ENCODE peak calls at places on chromosomes 2 and 18, in five cellular contexts. M, W, U, S and X are unnamed samples.

GRCh38 chr2:108911807-108912628 is 77.0 kb downstream of the EDAR start:
- DNase-seq in W (no peak), S (no peak), U (no peak), M (no peak), X (no peak)

GRCh38 chr2:205857532-205857931 is 175.2 kb downstream of the NRP2 start:
- DNase-seq in S (no peak), W (no peak), M (no peak), U (no peak), X (no peak)

GRCh38 chr2:127093648-127094210 is 13.2 kb downstream of the BIN1 start:
- DNase-seq in U (no peak), S (peak), M (no peak), W (no peak), X (no peak)

GRCh38 chr18:37499008-37499407 is 66.6 kb downstream of the CELF4 start:
- DNase-seq in S (no peak), U (no peak), M (no peak), W (no peak), X (no peak)

GRCh38 chr18:63648241-63648640 is 4.2 kb upstream of the SERPINB4 start:
- DNase-seq in M (peak), W (no peak), U (peak), S (no peak), X (no peak)

GRCh38 chr2:181123798-181124217 is 143.4 kb downstream of the UBE2E3 start:
- DNase-seq in U (peak), M (no peak), S (no peak), W (no peak), X (no peak)

GRCh38 chr18:77374106-77374505 is 124.5 kb downstream of the GALR1 start:
- DNase-seq in W (no peak), U (no peak), M (no peak), S (no peak), X (no peak)

GRCh38 chr2:233489666-233490065 is 76.9 kb downstream of the USP40 start:
- DNase-seq in S (no peak), U (peak), M (peak), W (no peak), X (no peak)

GRCh38 chr2:100254646-100255210 is 67.6 kb downstream of the LONRF2 start:
- DNase-seq in U (no peak), M (no peak), W (no peak), S (no peak), X (no peak)

GRCh38 chr2:236871500-236872001 is 214.1 kb upstream of the COPS8 start:
- DNase-seq in U (peak), M (peak), W (no peak), S (no peak), X (peak)

GRCh38 chr2:40230717-40231300 is 221.1 kb downstream of the SLC8A1 start:
- DNase-seq in W (no peak), M (no peak), U (no peak), S (no peak), X (no peak)

GRCh38 chr2:178190938-178191910 is 3.1 kb upstream of the OSBPL6 start:
- DNase-seq in W (no peak), S (no peak), U (no peak), M (no peak), X (no peak)

GRCh38 chr2:191049728-191050639 is 36.0 kb upstream of the STAT1 start:
- DNase-seq in S (no peak), W (no peak), U (peak), M (peak), X (peak)

GRCh38 chr18:58792086-58792485 is 72.6 kb upstream of the ZNF532 start:
- DNase-seq in U (no peak), W (no peak), M (no peak), S (no peak), X (no peak)

GRCh38 chr2:216066255-216066654 is 15.4 kb downstream of the PECR start:
- DNase-seq in W (no peak), S (no peak), U (peak), M (peak), X (peak)

GRCh38 chr18:23689616-23690504 is 607 bp downstream of the LAMA3 start:
- DNase-seq in U (no peak), W (no peak), S (peak), M (no peak), X (no peak)

DNA sequence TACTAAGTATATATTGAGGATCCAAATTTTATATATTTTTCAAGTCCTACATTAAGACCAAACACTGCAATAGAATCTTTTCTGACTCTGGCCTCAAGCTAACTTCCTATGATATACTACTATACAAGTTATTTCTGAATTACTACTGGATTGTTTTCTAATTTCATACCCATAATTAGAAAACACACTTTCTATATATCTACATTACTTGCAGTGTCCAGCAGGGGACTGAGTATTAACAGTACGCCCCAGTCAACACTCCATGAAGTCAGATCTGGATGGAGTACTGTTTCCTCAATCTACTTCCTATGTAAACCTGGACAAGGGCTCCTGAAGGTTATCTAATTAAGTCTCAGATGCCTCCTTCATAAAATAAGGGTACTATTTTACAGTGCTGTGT is 26.5 kb downstream of the RMP24 start:
- DNase-seq in W (no peak), M (no peak), U (no peak), S (no peak), X (no peak)
- TF ChIP-seq CTCF in W (peak), M (peak), U (peak), S (no peak), X (peak)

GRCh38 chr2:208268553-208268952 is 2.5 kb downstream of the PIKFYVE start:
- DNase-seq in S (no peak), M (no peak), W (no peak), U (no peak), X (no peak)

GRCh38 chr2:208265807-208266640 is at the start of gene PIKFYVE:
- DNase-seq in M (peak), U (peak), S (peak), W (peak), X (peak)

GRCh38 chr2:208265371-208265806 is 666 bp upstream of the PIKFYVE start:
- DNase-seq in M (peak), U (peak), S (no peak), W (no peak), X (no peak)

GRCh38 chr2:208266641-208267335 is 733 bp downstream of the PIKFYVE start:
- DNase-seq in M (peak), W (no peak), S (no peak), U (peak), X (no peak)

DNA sequence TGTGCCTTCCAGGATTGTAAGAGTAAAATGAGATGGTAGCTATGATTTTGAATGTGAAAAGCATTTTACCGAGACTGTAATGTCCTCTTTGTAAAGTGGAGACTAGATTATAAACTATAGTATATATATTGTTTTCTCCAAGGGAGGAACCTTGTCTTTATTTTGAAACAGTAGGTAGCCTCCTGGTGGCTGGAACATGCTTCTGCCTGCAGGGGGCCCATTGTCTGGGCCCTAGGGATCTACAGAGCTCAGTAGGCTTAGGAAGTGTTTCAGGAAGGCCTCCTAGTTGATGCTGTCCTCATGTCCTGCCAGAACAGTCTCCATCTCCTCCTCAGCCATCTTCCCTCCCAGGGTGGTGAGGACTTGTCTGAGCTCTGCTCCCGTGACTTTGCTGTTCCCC is 3.0 kb downstream of the PIKFYVE start:
- DNase-seq in S (no peak), U (no peak), M (no peak), W (no peak), X (no peak)
- TF ChIP-seq CTCF in S (no peak), U (no peak), M (peak), W (no peak), X (no peak)

GRCh38 chr2:70959271-70959761 is 19.1 kb upstream of the ANKRD53 start:
- DNase-seq in M (no peak), W (no peak), U (no peak), S (no peak), X (no peak)

GRCh38 chr2:70961648-70961994 is 16.8 kb upstream of the ANKRD53 start:
- DNase-seq in S (no peak), W (no peak), M (no peak), U (no peak), X (no peak)

GRCh38 chr2:70960833-70961647 is 17.4 kb upstream of the ANKRD53 start:
- DNase-seq in W (no peak), S (peak), M (no peak), U (no peak), X (no peak)

GRCh38 chr2:70958759-70959158 is 19.7 kb upstream of the ANKRD53 start:
- DNase-seq in U (no peak), M (no peak), W (no peak), S (no peak), X (no peak)

DNA sequence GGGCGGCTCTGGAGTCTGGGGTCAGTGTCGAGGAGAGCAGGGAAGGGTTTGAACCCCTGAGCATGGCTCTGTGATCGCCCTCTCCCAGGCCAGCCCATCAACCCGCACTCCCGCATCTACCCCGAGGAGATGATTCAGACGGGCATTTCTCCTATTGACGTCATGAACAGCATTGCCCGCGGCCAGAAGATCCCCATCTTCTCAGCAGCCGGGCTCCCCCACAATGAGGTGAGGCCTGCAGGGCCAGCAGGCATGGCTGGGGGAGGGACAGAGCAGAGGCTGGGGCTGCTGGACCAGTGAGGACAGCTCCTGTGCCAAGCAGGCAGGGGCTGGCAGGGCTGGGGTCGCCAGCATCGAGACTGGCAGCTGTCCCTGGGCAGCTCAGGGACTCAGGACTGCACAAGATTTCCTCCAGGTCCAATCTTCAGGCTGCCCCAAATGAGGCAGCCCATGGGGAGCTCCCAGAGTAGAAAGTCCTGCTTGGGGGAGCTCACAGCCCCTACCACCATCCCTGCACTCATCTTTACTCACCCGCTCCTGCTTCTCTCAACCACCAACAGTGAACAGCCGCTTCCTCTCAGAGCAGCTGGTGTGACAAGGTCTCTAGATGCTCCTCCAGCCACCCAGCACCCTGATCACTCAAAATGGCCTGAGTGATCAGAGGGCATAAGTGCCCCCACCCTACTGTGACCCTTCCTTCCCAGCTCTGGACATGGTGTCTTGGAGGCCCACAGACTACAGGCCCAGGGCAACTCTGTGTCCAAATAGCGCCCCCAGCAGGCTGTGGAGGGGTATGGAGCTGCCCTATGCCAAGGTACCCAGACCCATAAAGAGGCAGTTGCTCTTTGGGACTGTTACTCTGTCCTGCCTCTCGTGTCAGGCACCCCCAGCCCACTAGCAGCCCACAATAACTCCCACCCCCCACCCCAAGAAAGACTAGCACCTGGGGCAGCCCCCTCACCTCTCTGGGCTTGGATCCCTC is 18.3 kb upstream of the ANKRD53 start:
- DNase-seq in W (no peak), U (no peak), M (no peak), S (no peak), X (no peak)
- TF ChIP-seq CTCF in W (no peak), U (no peak), M (no peak), S (no peak), X (no peak)

DNA sequence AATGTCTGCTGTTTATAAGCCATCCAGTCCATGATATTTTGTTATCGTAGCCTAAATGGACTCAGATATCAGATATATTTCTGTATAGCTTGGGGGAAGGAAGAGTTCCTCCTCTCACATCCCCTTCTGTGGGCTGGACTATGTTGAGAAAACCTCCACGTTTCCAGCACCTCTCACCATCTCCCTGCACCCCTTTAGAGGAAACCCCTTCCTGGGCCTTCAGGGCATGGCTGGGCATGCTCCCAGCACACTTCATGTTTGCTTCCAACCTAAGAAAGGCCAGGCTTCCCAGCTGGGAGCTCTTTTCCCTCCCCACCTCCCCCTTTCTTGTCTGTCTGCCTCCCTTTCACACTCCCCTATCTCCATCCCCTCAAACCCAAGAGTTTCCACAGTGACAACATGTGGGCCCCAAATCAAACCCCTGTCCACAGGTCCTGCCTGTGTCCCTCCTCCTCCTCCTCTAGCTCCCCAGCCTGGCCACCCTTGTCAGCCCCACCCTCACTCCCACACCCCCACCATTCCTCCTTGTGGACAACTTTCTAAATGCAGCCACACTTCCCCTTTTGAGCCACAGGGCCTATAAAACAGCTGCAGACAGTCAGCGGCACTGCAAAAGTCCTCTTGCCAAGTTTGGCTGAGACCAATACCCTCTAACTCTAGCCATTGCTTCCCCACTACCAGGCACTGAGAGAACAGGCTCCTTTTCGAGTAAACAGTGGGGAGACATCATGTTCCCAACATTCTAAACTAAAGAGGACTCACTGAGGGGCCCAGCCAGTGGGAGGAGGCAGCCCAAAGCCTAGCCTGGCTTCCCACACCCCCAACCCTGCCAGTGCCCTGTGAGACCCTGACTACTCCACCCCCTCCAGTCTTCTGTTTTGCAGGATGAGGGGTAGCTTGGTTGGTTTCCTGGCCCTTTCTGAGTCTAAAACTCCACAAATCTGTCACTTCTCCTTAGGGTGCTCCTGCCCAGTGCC is 120.5 kb downstream of the ZFP36L2 start:
- DNase-seq in U (peak), M (peak), S (no peak), W (no peak), X (no peak)
- TF ChIP-seq CTCF in U (peak), M (peak), S (peak), W (no peak), X (peak)

GRCh38 chr2:2098458-2099167 is 232.5 kb downstream of the MYT1L start:
- DNase-seq in U (no peak), W (no peak), M (no peak), S (no peak), X (no peak)

GRCh38 chr2:2104331-2104730 is 226.7 kb downstream of the MYT1L start:
- DNase-seq in U (no peak), W (no peak), M (no peak), S (no peak), X (no peak)

GRCh38 chr2:2103320-2103719 is 227.8 kb downstream of the MYT1L start:
- DNase-seq in W (peak), M (no peak), S (no peak), U (no peak), X (no peak)

GRCh38 chr2:2102870-2103269 is 228.2 kb downstream of the MYT1L start:
- DNase-seq in S (no peak), U (no peak), M (no peak), W (no peak), X (no peak)

GRCh38 chr2:2101924-2102323 is 229.2 kb downstream of the MYT1L start:
- DNase-seq in U (no peak), W (no peak), M (no peak), S (no peak), X (no peak)
- TF ChIP-seq CTCF in U (no peak), W (peak), M (no peak), S (no peak), X (peak)

GRCh38 chr2:134897932-134898331 is 20.7 kb upstream of the CCNT2 start:
- DNase-seq in W (no peak), M (peak), U (no peak), S (no peak), X (no peak)
- TF ChIP-seq CTCF in W (peak), M (peak), U (no peak), S (no peak), X (no peak)

GRCh38 chr2:71303849-71304248 is 27.7 kb upstream of the ZNF638 start:
- DNase-seq in W (no peak), S (no peak), U (peak), M (no peak), X (no peak)
- TF ChIP-seq CTCF in W (no peak), S (no peak), U (no peak), M (no peak), X (no peak)

GRCh38 chr2:9230051-9230802 is 23.6 kb downstream of the ASAP2 start:
- DNase-seq in M (peak), S (peak), U (peak), W (no peak), X (peak)
- TF ChIP-seq CTCF in M (no peak), S (no peak), U (no peak), W (no peak), X (peak)